ENCODE peak calls at places on chromosomes 7 and 10, in six cellular contexts. O is stomach; H is GM20000; Q is LoVo; V is stimulated activated CD4-positive, alpha-beta T cell treated with anti-CD3 and anti-CD28 coated beads, Interleukin-1b, Interleukin-23, amount 100 ng/mL, for 4 hours; S is Peyer's patch. C is an unnamed sample.

GRCh38 chr10:78727728-78728127 is 341.0 kb upstream of the ZMIZ1 start:
- DNase-seq in S (no peak), H (no peak), O (no peak), V (no peak), Q (no peak), C (no peak)

GRCh38 chr10:113073549-113074189 is 123.6 kb downstream of the TCF7L2 start:
- DNase-seq in V (no peak), O (peak), S (peak), Q (peak), H (no peak), C (no peak)

GRCh38 chr7:29146888-29147609 is 712 bp upstream of the CPVL start:
- DNase-seq in V (no peak), O (peak), S (no peak), Q (no peak), H (no peak), C (no peak)

GRCh38 chr7:7329321-7329720 is 147.0 kb downstream of the C1GALT1 start:
- DNase-seq in S (no peak), O (no peak), H (no peak), Q (no peak), V (no peak), C (no peak)

GRCh38 chr10:90337316-90337715 is 520.5 kb downstream of the HTR7 start:
- DNase-seq in Q (no peak), V (no peak), O (no peak), S (no peak), H (no peak), C (no peak)

GRCh38 chr10:110923856-110924493 is 4.6 kb downstream of the SHOC2 start:
- DNase-seq in V (no peak), O (no peak), Q (peak), S (no peak), H (peak), C (no peak)

GRCh38 chr10:33189373-33189772 is 145.1 kb downstream of the NRP1 start:
- DNase-seq in S (no peak), O (no peak), V (no peak), Q (no peak), H (no peak), C (no peak)

GRCh38 chr10:83871486-83872081 is 267.7 kb upstream of the GHITM start:
- DNase-seq in H (peak), V (peak), S (peak), Q (peak), O (peak), C (peak)

GRCh38 chr10:7526017-7526400 is 115.2 kb upstream of the SFMBT2 start:
- DNase-seq in H (no peak), S (no peak), V (no peak), Q (no peak), O (no peak), C (no peak)

GRCh38 chr10:103510046-103510685 is 16.7 kb downstream of the NEURL1 start:
- DNase-seq in H (no peak), V (no peak), O (no peak), Q (no peak), S (no peak), C (no peak)

C was measured in NCI-H1930.